ENCODE peak calls at places on chromosome 2, in nine cellular contexts. W is cardiac fibroblast, L is ovary, A is choroid plexus epithelial cell, V is WTC11, T is fibroblast of pulmonary artery, G is psoas muscle, Z is endothelial cell of umbilical vein, B is glutamatergic neuron. H is an unnamed sample.

GRCh38 chr2:106882658-106883057 is 3.3 kb downstream of the ST6GAL2 start:
- DNase-seq in W (peak), L (no peak), A (peak), V (no peak), T (peak), G (no peak), Z (no peak), B (no peak), H (no peak)

GRCh38 chr2:40177366-40177765 is 274.5 kb downstream of the SLC8A1 start:
- DNase-seq in W (no peak), L (no peak), A (no peak), V (no peak), T (no peak), G (no peak), Z (no peak), B (no peak), H (no peak)

GRCh38 chr2:126579868-126580267 is 76.1 kb upstream of the GYPC start:
- DNase-seq in W (no peak), L (no peak), A (no peak), V (no peak), T (no peak), G (no peak), Z (no peak), B (no peak), H (no peak)

GRCh38 chr2:189799531-189799930 is 15.3 kb downstream of the PMS1 start:
- DNase-seq in W (peak), L (no peak), A (peak), V (no peak), T (peak), G (peak), Z (peak), B (no peak), H (no peak)

GRCh38 chr2:216594081-216594480 is 39.1 kb upstream of the IGFBP2 start:
- DNase-seq in W (no peak), L (no peak), A (peak), V (no peak), T (no peak), G (no peak), Z (no peak), B (no peak), H (no peak)

GRCh38 chr2:25323042-25323514 is 18.6 kb downstream of the DNMT3A start:
- DNase-seq in W (peak), L (no peak), A (peak), V (peak), T (no peak), G (no peak), Z (no peak), B (peak), H (no peak)

GRCh38 chr2:28661589-28662001 is 90.0 kb upstream of the PPP1CB start:
- DNase-seq in W (peak), L (peak), A (peak), V (no peak), T (peak), G (peak), Z (peak), B (no peak), H (no peak)

GRCh38 chr2:147141930-147142329 is 702.9 kb upstream of the ACVR2A start:
- DNase-seq in W (no peak), L (no peak), A (no peak), V (no peak), T (no peak), G (no peak), Z (no peak), B (no peak), H (no peak)

GRCh38 chr2:76387294-76387693 is 676.6 kb upstream of the GCFC2 start:
- DNase-seq in W (no peak), L (no peak), A (no peak), V (no peak), T (no peak), G (no peak), Z (no peak), B (no peak), H (no peak)

GRCh38 chr2:205934443-205934842 is 151.5 kb downstream of the INO80D start:
- DNase-seq in W (peak), L (no peak), A (peak), V (no peak), T (peak), G (no peak), Z (no peak), B (no peak), H (no peak)
- TF ChIP-seq CTCF in W (peak), L (no peak), A (peak), V (no peak), T (peak), G (no peak), Z (no peak), B (peak), H (no peak)

GRCh38 chr2:175399326-175399725 is 217.8 kb upstream of the ATP5MC3 start:
- DNase-seq in W (no peak), L (no peak), A (no peak), V (no peak), T (no peak), G (no peak), Z (no peak), B (no peak), H (no peak)
- TF ChIP-seq CTCF in W (no peak), L (no peak), A (no peak), V (no peak), T (no peak), G (no peak), Z (no peak), B (no peak), H (no peak)

GRCh38 chr2:128492966-128493811 is 174.5 kb upstream of the HS6ST1 start:
- DNase-seq in W (no peak), L (no peak), A (no peak), V (peak), T (no peak), G (no peak), Z (no peak), B (no peak), H (no peak)

GRCh38 chr2:128494640-128495321 is 176.1 kb upstream of the HS6ST1 start:
- DNase-seq in W (no peak), L (peak), A (no peak), V (no peak), T (peak), G (no peak), Z (peak), B (no peak), H (no peak)

GRCh38 chr2:128494307-128494639 is 175.6 kb upstream of the HS6ST1 start:
- DNase-seq in W (no peak), L (peak), A (peak), V (no peak), T (no peak), G (no peak), Z (no peak), B (no peak), H (no peak)

GRCh38 chr2:128491845-128492244 is 173.2 kb upstream of the HS6ST1 start:
- DNase-seq in W (no peak), L (no peak), A (no peak), V (peak), T (no peak), G (no peak), Z (no peak), B (no peak), H (no peak)

GRCh38 chr2:128493880-128494279 is 175.2 kb upstream of the HS6ST1 start:
- DNase-seq in W (no peak), L (no peak), A (no peak), V (no peak), T (peak), G (no peak), Z (no peak), B (no peak), H (no peak)
- TF ChIP-seq CTCF in W (no peak), L (no peak), A (no peak), V (no peak), T (peak), G (no peak), Z (no peak), B (no peak), H (no peak)

DNA sequence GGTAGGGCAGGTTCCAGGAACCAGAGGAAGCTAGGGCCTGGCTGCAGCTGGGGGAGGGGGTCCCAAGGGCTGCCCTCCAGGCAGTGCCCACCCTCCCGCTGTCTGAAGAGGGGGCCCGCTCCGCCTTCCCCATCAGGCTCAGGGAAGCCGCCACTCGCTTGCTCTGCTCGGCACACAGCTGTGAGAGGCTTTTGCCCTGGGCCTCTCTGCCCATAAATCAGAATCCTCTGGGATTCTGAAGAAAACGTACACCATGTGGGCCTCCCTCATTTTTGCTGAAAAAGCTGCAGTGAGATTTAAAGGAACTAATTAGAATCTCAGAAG is 28.1 kb downstream of the SDC1 start:
- DNase-seq in W (no peak), L (no peak), A (no peak), V (no peak), T (no peak), G (no peak), Z (no peak), B (peak), H (no peak)
- TF ChIP-seq CTCF in W (no peak), L (no peak), A (no peak), V (no peak), T (no peak), G (no peak), Z (no peak), B (no peak), H (no peak)

DNA sequence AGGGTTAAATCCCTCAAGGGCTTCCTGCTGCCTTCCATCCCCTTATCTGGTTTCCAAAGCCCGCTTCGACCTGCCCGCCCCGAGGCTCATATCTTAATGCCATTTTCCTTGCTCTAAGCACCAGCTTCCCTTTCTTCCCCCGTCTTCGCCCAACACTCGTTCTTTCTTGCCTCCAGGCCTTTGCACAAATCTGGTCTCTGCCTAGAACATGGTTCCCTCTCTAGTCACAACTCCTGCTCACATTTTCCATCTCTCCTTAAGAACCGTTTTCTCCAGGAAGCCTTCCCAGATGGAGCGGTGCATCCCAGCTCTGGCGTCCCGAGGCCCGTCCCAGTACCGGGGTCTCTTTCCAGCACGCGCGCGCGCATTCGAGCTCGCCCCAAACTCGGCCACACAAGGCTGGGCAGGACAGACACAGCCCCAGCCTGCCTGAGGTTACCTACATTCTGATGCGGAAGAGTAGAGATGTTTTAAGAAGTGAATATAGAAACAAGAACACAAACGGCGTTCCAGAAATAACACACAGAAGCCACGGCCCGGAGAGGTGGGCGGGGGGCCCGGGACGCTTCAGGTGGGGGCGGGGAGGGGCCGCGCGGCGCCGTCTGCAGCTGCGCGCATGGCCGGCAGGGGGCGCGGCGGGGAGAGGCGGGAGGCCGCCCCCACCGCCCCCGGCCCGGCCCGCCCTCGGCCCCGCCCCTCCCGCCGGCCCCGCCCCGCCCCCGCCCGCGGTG is at the start of gene DGKD:
- DNase-seq in W (peak), L (peak), A (peak), V (peak), T (peak), G (peak), Z (peak), B (peak), H (peak)
- TF ChIP-seq CTCF in W (peak), L (no peak), A (peak), V (no peak), T (no peak), G (peak), Z (no peak), B (peak), H (peak)

GRCh38 chr2:141710589-141711239 is 420.1 kb downstream of the LRP1B start:
- DNase-seq in W (no peak), L (no peak), A (no peak), V (no peak), T (no peak), G (no peak), Z (no peak), B (no peak), H (no peak)

GRCh38 chr2:141709756-141710155 is 421.1 kb downstream of the LRP1B start:
- DNase-seq in W (no peak), L (no peak), A (no peak), V (no peak), T (no peak), G (no peak), Z (no peak), B (no peak), H (no peak)

GRCh38 chr2:141711627-141712026 is 419.2 kb downstream of the LRP1B start:
- DNase-seq in W (no peak), L (no peak), A (peak), V (no peak), T (no peak), G (no peak), Z (no peak), B (no peak), H (no peak)

GRCh38 chr2:141714486-141714885 is 416.3 kb downstream of the LRP1B start:
- DNase-seq in W (no peak), L (no peak), A (peak), V (no peak), T (no peak), G (no peak), Z (no peak), B (no peak), H (no peak)
- TF ChIP-seq CTCF in W (no peak), L (no peak), A (no peak), V (no peak), T (no peak), G (no peak), Z (no peak), B (no peak), H (no peak)

GRCh38 chr2:69010437-69011194 is 2.4 kb upstream of the ANTXR1 start:
- DNase-seq in W (no peak), L (no peak), A (no peak), V (no peak), T (no peak), G (no peak), Z (no peak), B (no peak), H (no peak)

GRCh38 chr2:69012310-69013122 is 463 bp upstream of the ANTXR1 start:
- DNase-seq in W (peak), L (peak), A (peak), V (no peak), T (peak), G (peak), Z (peak), B (peak), H (peak)

GRCh38 chr2:69013837-69014796 is 1.1 kb downstream of the ANTXR1 start:
- DNase-seq in W (peak), L (no peak), A (peak), V (no peak), T (peak), G (no peak), Z (peak), B (no peak), H (no peak)

GRCh38 chr2:69013123-69013836 is at the start of gene ANTXR1:
- DNase-seq in W (peak), L (peak), A (peak), V (peak), T (peak), G (peak), Z (peak), B (peak), H (peak)

DNA sequence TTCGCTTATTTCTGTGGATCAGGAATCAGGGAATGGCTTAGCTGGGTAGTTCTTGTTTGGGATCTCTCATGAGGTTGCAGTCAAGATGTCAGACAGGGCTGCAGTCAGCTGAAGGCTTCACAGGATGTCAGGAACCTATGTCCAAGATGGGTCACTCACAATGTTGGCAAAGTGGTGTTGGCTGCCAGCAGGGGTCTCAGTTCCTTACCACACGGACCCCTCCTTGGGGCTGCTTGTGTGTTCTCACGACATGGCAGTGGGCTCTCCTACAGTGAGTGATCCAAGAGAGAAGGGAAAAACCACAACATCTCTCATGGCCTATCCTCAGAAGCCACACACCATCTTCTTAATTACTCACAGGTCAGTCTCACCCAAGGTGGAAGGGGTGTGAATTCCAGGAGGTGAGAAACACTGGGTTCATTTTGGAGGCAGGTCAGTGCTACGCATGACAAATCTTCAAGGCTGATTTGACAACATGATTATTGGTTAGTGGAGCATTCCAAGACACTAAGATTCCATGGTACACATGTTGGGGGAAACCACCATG is 1.3 kb upstream of the ANTXR1 start:
- DNase-seq in W (no peak), L (no peak), A (no peak), V (no peak), T (no peak), G (no peak), Z (no peak), B (peak), H (no peak)
- TF ChIP-seq CTCF in W (no peak), L (no peak), A (peak), V (no peak), T (no peak), G (no peak), Z (no peak), B (peak), H (no peak)

GRCh38 chr2:129923265-129924141 is 56.0 kb upstream of the RAB6C start:
- DNase-seq in W (peak), L (no peak), A (peak), V (peak), T (peak), G (no peak), Z (peak), B (peak), H (peak)
- TF ChIP-seq CTCF in W (peak), L (no peak), A (peak), V (peak), T (peak), G (peak), Z (peak), B (peak), H (peak)

DNA sequence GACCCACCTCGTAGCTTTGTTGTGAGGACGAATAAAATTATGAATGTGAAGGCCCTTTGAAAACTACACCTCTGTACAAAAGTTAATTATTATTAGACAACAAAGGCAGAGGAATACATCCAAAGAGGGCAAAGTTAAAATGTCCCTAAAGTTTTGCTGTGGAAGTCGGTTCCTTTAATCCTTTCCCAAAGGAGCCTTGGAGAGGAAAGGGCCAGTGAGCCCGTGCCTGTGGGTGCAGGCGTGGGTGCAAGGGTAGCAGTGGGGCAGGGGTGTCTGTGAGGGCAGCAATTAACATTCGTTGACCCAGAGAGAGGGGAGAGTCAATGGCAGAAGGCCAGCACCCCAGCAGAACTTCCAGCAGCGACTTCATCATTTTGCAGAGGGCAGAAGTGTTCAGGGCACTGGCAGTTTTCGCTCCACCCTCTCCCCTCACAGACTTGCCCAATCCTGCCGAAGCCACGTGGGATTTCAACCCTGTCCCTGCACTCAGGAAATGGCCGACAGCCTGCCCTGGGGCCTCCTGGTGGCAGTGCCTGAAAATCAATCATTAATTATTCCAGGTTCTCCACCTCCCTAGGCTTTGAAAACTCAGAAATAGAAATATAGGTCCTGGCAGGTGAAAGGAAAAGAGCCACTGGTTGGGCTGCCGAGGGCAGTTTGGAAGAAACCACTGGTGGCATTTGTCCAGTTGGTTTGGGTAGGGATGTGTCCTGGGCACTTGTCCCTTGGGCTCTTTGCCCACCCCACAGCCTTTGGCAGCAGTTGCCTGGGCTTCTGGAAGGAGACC is 4.2 kb upstream of the PAX8 start:
- DNase-seq in W (peak), L (no peak), A (peak), V (peak), T (no peak), G (peak), Z (no peak), B (peak), H (no peak)
- TF ChIP-seq CTCF in W (no peak), L (no peak), A (peak), V (no peak), T (peak), G (peak), Z (no peak), B (no peak), H (no peak)